ENCODE peak calls at places on chromosomes 7 and 10, in eight cellular contexts. S is cardiac muscle cell; A is thoracic aorta; I is Peyer's patch; F is H1; D is body of pancreas; H is astrocyte; X is CD8-positive, alpha-beta T cell. T is an unnamed sample.

GRCh38 chr7:47502240-47502877 is 79.6 kb downstream of the TNS3 start:
- DNase-seq in S (no peak), A (no peak), I (peak; percentile 82), F (no peak), D (no peak), H (no peak), X (no peak), T (no peak)

GRCh38 chr7:106486331-106486730 is 174.6 kb downstream of the CCDC71L start:
- DNase-seq in S (no peak), A (no peak), I (no peak), F (no peak), D (no peak), H (peak; percentile 97), X (no peak), T (no peak)

GRCh38 chr7:69166979-69167516 is 431.2 kb upstream of the AUTS2 start:
- DNase-seq in S (no peak), A (no peak), I (no peak), F (no peak), D (no peak), H (no peak), X (no peak), T (no peak)

GRCh38 chr10:131452926-131453771 is 141.6 kb upstream of the TCERG1L start:
- DNase-seq in S (peak; percentile 77), A (no peak), I (no peak), F (peak; percentile 34), D (no peak), H (no peak), X (no peak), T (no peak)

GRCh38 chr10:96676272-96677112 is 43.8 kb downstream of the PIK3AP1 start:
- DNase-seq in S (no peak), A (no peak), I (no peak), F (no peak), D (peak; percentile 42), H (no peak), X (no peak), T (no peak)

GRCh38 chr10:91512458-91512857 is 102.3 kb downstream of the HECTD2 start:
- DNase-seq in S (no peak), A (no peak), I (no peak), F (no peak), D (no peak), H (no peak), X (no peak), T (no peak)

GRCh38 chr7:104695563-104695962 is 318.4 kb upstream of the KMT2E start:
- DNase-seq in S (no peak), A (no peak), I (no peak), F (no peak), D (no peak), H (no peak), X (no peak), T (no peak)

GRCh38 chr10:70617798-70618568 is 15.4 kb upstream of the PRF1 start:
- DNase-seq in S (no peak), A (no peak), I (no peak), F (no peak), D (no peak), H (peak; percentile 95), X (no peak), T (no peak)

GRCh38 chr10:59505931-59506330 is 143.6 kb upstream of the FAM13C start:
- DNase-seq in S (no peak), A (no peak), I (no peak), F (no peak), D (no peak), H (peak; percentile 49), X (no peak), T (no peak)

GRCh38 chr10:92241158-92241500 is 49.7 kb downstream of the CPEB3 start:
- DNase-seq in S (peak; percentile 67), A (no peak), I (no peak), F (no peak), D (peak; percentile 62), H (peak; percentile 10), X (no peak), T (no peak)

GRCh38 chr10:132306951-132307751 is 599 bp downstream of the STK32C start:
- DNase-seq in S (peak; percentile 43), A (no peak), I (peak; percentile 62), F (no peak), D (peak; percentile 80), H (no peak), X (peak; percentile 15), T (no peak)

GRCh38 chr10:44390585-44391072 is 5.7 kb upstream of the CXCL12 start:
- DNase-seq in S (no peak), A (no peak), I (peak; percentile 19), F (no peak), D (no peak), H (no peak), X (no peak), T (no peak)

GRCh38 chr10:122112625-122113160 is 123.7 kb downstream of the TACC2 start:
- DNase-seq in S (peak; percentile 92), A (peak; percentile 73), I (peak; percentile 85), F (peak; percentile 58), D (peak; percentile 86), H (peak; percentile 92), X (no peak), T (peak; percentile 69)

GRCh38 chr10:122115874-122116273 is 126.9 kb downstream of the TACC2 start:
- DNase-seq in S (no peak), A (no peak), I (no peak), F (no peak), D (no peak), H (no peak), X (no peak), T (no peak)

GRCh38 chr10:122114156-122114747 is 125.3 kb downstream of the TACC2 start:
- DNase-seq in S (no peak), A (no peak), I (no peak), F (no peak), D (no peak), H (no peak), X (no peak), T (no peak)

GRCh38 chr10:122112021-122112616 is 123.2 kb downstream of the TACC2 start:
- DNase-seq in S (no peak), A (no peak), I (no peak), F (no peak), D (no peak), H (no peak), X (no peak), T (no peak)

DNA sequence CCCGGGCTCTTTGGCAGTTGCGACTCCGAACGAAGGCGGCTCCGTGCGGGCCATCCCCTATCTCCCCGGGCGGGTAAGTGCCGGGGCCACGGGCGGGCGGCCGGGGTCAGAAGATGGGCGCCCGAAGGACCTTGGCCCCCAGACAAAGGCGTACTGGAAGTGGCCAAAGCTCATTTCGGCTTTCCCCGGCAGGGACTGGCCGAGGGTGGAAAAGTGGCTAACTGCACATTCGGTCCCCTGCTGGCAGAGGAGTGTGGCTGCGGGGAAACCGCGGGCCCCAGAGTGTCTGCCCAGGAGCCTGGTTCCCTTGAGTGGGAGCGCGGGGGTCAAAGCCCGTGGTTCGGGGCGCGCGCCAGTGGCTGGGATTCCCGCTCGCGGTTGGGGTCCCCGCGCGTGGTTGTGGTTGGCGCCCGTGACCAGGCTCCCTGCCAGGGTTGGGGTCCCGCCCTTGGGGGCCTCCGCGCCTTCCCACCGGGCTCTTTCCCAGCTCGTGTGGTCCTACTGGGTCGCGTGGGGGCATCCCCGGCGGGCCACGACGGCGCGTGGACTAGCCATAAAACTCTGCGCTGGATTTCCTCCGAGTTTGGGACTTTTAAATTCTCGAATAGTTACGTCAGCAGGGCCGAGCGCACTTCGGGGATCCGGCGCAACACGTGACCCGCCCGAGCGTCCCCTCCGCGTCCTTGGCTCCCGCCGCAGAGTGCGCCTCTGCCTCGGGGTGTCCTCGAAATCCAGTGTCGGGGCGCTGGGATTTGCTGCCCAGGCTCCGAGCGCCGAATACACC is 124.4 kb downstream of the TACC2 start:
- DNase-seq in S (peak; percentile 80), A (no peak), I (peak; percentile 80), F (no peak), D (peak; percentile 74), H (peak; percentile 48), X (no peak), T (peak; percentile 76)
- H3K27me3 ChIP-seq in S (no peaks in the 10 kb centered on the region), A (no peaks in the 10 kb centered on the region), I (no peaks in the 10 kb centered on the region), F (no peaks in the 10 kb centered on the region), D (no peaks in the 10 kb centered on the region), H (no peaks in the 10 kb centered on the region), X (no peaks in the 10 kb centered on the region), T (no peaks in the 10 kb centered on the region)

GRCh38 chr7:101367676-101368075 is 5.0 kb downstream of the COL26A1 start:
- DNase-seq in S (no peak), A (no peak), I (no peak), F (no peak), D (no peak), H (no peak), X (no peak), T (no peak)

GRCh38 chr7:101365956-101366355 is 3.3 kb downstream of the COL26A1 start:
- DNase-seq in S (no peak), A (no peak), I (no peak), F (no peak), D (no peak), H (no peak), X (no peak), T (no peak)

GRCh38 chr7:101363734-101364374 is 1.2 kb downstream of the COL26A1 start:
- DNase-seq in S (peak; percentile 86), A (no peak), I (peak; percentile 77), F (no peak), D (peak; percentile 82), H (peak; percentile 20), X (peak; percentile 46), T (no peak)

GRCh38 chr7:101370836-101371235 is 8.2 kb downstream of the COL26A1 start:
- DNase-seq in S (no peak), A (no peak), I (no peak), F (no peak), D (no peak), H (no peak), X (no peak), T (no peak)

GRCh38 chr7:101368422-101369165 is 5.9 kb downstream of the COL26A1 start:
- DNase-seq in S (no peak), A (no peak), I (no peak), F (no peak), D (no peak), H (no peak), X (no peak), T (no peak)
- H3K27me3 ChIP-seq in S (no peaks in the 10 kb centered on the region), A (no peaks in the 10 kb centered on the region), I (no peaks in the 10 kb centered on the region), F (no peaks in the 10 kb centered on the region), D (no peaks in the 10 kb centered on the region), H (peaks cover 24% of the 10 kb centered on the region), X (no peaks in the 10 kb centered on the region), T (no peaks in the 10 kb centered on the region)

DNA sequence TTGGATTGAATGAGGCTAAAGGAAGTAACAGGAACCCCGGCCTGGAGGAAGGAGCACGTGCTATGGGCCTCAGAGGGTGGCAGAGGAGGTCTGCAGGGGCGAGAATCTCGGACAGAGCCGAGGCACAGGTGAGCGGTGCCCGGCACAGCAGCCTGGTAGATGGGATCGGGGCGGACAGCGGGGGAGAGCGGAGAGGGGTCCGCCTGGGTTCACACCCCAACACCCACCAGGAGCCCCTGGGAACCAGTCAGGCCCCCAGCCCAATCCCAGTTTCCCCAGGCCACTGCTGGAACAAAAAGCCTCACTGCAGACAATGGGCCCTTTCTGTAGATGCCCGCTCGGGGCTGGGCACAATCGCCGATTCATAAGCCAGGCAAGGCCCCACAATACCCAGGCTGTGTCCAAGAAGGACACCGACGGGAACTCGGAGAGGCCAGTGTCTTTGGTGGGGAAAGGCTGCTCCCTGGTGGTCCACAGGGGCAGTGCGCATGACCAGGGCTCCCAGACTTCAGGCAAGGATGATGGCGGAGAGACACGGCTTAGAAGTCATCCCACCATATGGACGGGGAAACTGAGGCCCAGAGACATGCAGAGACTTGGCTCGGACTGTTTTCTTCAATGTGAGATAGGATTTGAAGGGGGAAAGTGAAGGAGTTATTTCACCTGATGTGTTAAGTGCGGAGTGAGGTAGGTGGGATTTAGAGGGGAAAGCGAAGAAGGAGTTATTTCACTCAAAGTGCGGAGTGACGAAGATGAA is 106.9 kb upstream of the GPR26 start:
- DNase-seq in S (peak; percentile 71), A (no peak), I (peak; percentile 81), F (peak; percentile 61), D (peak; percentile 76), H (peak; percentile 6), X (peak; percentile 63), T (peak; percentile 46)
- H3K27me3 ChIP-seq in S (no peaks in the 10 kb centered on the region), A (no peaks in the 10 kb centered on the region), I (no peaks in the 10 kb centered on the region), F (no peaks in the 10 kb centered on the region), D (no peaks in the 10 kb centered on the region), H (no peaks in the 10 kb centered on the region), X (no peaks in the 10 kb centered on the region), T (peaks cover 4% of the 10 kb centered on the region)

GRCh38 chr7:75735581-75736350 is 3.0 kb downstream of the HIP1 start:
- DNase-seq in S (no peak), A (no peak), I (no peak), F (no peak), D (no peak), H (no peak), X (no peak), T (no peak)
- H3K27me3 ChIP-seq in S (no peaks in the 10 kb centered on the region), A (no peaks in the 10 kb centered on the region), I (no peaks in the 10 kb centered on the region), F (peaks cover 5% of the 10 kb centered on the region), D (no peaks in the 10 kb centered on the region), H (no peaks in the 10 kb centered on the region), X (peaks cover 4% of the 10 kb centered on the region), T (no peaks in the 10 kb centered on the region)